ENCODE peak calls at places on chromosomes 3 and 15, in four cellular contexts. One of them, this sample, is unnamed.

GRCh38 chr15:64216722-64217428 is 54.1 kb upstream of the PPIB start:
- DNase-seq in NCI-H187: no peak
- DNase-seq in stimulated activated CD8-positive, alpha-beta memory T cell treated with anti-CD3 and anti-CD28 coated beads, Interleukin-15, amount 100 ng/mL, for 4 hours: no peak
- DNase-seq in left ventricle myocardium inferior: peak; percentile 25
- DNase-seq in this sample: no peak

GRCh38 chr3:171044828-171045793 is 18.6 kb upstream of the SLC2A2 start:
- DNase-seq in stimulated activated CD8-positive, alpha-beta memory T cell treated with anti-CD3 and anti-CD28 coated beads, Interleukin-15, amount 100 ng/mL, for 4 hours: no peak
- DNase-seq in NCI-H187: no peak
- DNase-seq in left ventricle myocardium inferior: no peak
- DNase-seq in this sample: no peak

GRCh38 chr15:82197734-82198594 is 64.6 kb downstream of the EFL1 start:
- DNase-seq in NCI-H187: peak; percentile 3
- DNase-seq in stimulated activated CD8-positive, alpha-beta memory T cell treated with anti-CD3 and anti-CD28 coated beads, Interleukin-15, amount 100 ng/mL, for 4 hours: no peak
- DNase-seq in left ventricle myocardium inferior: peak; percentile 51
- DNase-seq in this sample: peak; percentile 41

GRCh38 chr15:80674245-80674614 is 20.9 kb upstream of the ABHD17C start:
- DNase-seq in stimulated activated CD8-positive, alpha-beta memory T cell treated with anti-CD3 and anti-CD28 coated beads, Interleukin-15, amount 100 ng/mL, for 4 hours: no peak
- DNase-seq in left ventricle myocardium inferior: no peak
- DNase-seq in NCI-H187: no peak
- DNase-seq in this sample: no peak

GRCh38 chr3:5232570-5232969 is 45.1 kb downstream of the EDEM1 start:
- DNase-seq in stimulated activated CD8-positive, alpha-beta memory T cell treated with anti-CD3 and anti-CD28 coated beads, Interleukin-15, amount 100 ng/mL, for 4 hours: no peak
- DNase-seq in left ventricle myocardium inferior: no peak
- DNase-seq in NCI-H187: no peak
- DNase-seq in this sample: no peak

GRCh38 chr3:1118074-1118473 is 25.2 kb downstream of the CNTN6 start:
- DNase-seq in stimulated activated CD8-positive, alpha-beta memory T cell treated with anti-CD3 and anti-CD28 coated beads, Interleukin-15, amount 100 ng/mL, for 4 hours: no peak
- DNase-seq in NCI-H187: no peak
- DNase-seq in left ventricle myocardium inferior: no peak
- DNase-seq in this sample: no peak

GRCh38 chr3:177106184-177106583 is 91.1 kb downstream of the TBL1XR1 start:
- DNase-seq in NCI-H187: no peak
- DNase-seq in left ventricle myocardium inferior: no peak
- DNase-seq in stimulated activated CD8-positive, alpha-beta memory T cell treated with anti-CD3 and anti-CD28 coated beads, Interleukin-15, amount 100 ng/mL, for 4 hours: no peak
- DNase-seq in this sample: no peak

GRCh38 chr3:24812116-24812515 is 317.5 kb upstream of the THRB start:
- DNase-seq in left ventricle myocardium inferior: no peak
- DNase-seq in stimulated activated CD8-positive, alpha-beta memory T cell treated with anti-CD3 and anti-CD28 coated beads, Interleukin-15, amount 100 ng/mL, for 4 hours: no peak
- DNase-seq in NCI-H187: no peak
- DNase-seq in this sample: no peak

GRCh38 chr3:17573396-17573795 is 169.0 kb downstream of the TBC1D5 start:
- DNase-seq in NCI-H187: no peak
- DNase-seq in left ventricle myocardium inferior: no peak
- DNase-seq in stimulated activated CD8-positive, alpha-beta memory T cell treated with anti-CD3 and anti-CD28 coated beads, Interleukin-15, amount 100 ng/mL, for 4 hours: no peak
- DNase-seq in this sample: no peak

GRCh38 chr15:69924531-69924930 is 173.2 kb downstream of the TLE3 start:
- DNase-seq in left ventricle myocardium inferior: no peak
- DNase-seq in NCI-H187: no peak
- DNase-seq in stimulated activated CD8-positive, alpha-beta memory T cell treated with anti-CD3 and anti-CD28 coated beads, Interleukin-15, amount 100 ng/mL, for 4 hours: no peak
- DNase-seq in this sample: no peak

GRCh38 chr3:130390079-130390478 is 44.6 kb downstream of the COL6A5 start:
- DNase-seq in NCI-H187: no peak
- DNase-seq in stimulated activated CD8-positive, alpha-beta memory T cell treated with anti-CD3 and anti-CD28 coated beads, Interleukin-15, amount 100 ng/mL, for 4 hours: no peak
- DNase-seq in left ventricle myocardium inferior: no peak
- DNase-seq in this sample: no peak

GRCh38 chr3:138180375-138181029 is 5.8 kb upstream of the DBR1 start:
- DNase-seq in NCI-H187: peak; percentile 2
- DNase-seq in stimulated activated CD8-positive, alpha-beta memory T cell treated with anti-CD3 and anti-CD28 coated beads, Interleukin-15, amount 100 ng/mL, for 4 hours: no peak
- DNase-seq in left ventricle myocardium inferior: no peak
- DNase-seq in this sample: peak; percentile 59

GRCh38 chr3:171251842-171252241 is 208.4 kb downstream of the TNIK start:
- DNase-seq in NCI-H187: no peak
- DNase-seq in left ventricle myocardium inferior: no peak
- DNase-seq in stimulated activated CD8-positive, alpha-beta memory T cell treated with anti-CD3 and anti-CD28 coated beads, Interleukin-15, amount 100 ng/mL, for 4 hours: no peak
- DNase-seq in this sample: no peak

GRCh38 chr15:35058534-35059054 is 26.5 kb downstream of the NANOGP8 start:
- DNase-seq in left ventricle myocardium inferior: no peak
- DNase-seq in stimulated activated CD8-positive, alpha-beta memory T cell treated with anti-CD3 and anti-CD28 coated beads, Interleukin-15, amount 100 ng/mL, for 4 hours: no peak
- DNase-seq in NCI-H187: no peak
- DNase-seq in this sample: no peak

GRCh38 chr3:176789281-176789705 is 408.0 kb downstream of the TBL1XR1 start:
- DNase-seq in left ventricle myocardium inferior: no peak
- DNase-seq in stimulated activated CD8-positive, alpha-beta memory T cell treated with anti-CD3 and anti-CD28 coated beads, Interleukin-15, amount 100 ng/mL, for 4 hours: no peak
- DNase-seq in NCI-H187: peak; percentile 61
- DNase-seq in this sample: no peak

GRCh38 chr3:81308296-81308695 is 453.1 kb downstream of the GBE1 start:
- DNase-seq in NCI-H187: no peak
- DNase-seq in left ventricle myocardium inferior: no peak
- DNase-seq in stimulated activated CD8-positive, alpha-beta memory T cell treated with anti-CD3 and anti-CD28 coated beads, Interleukin-15, amount 100 ng/mL, for 4 hours: no peak
- DNase-seq in this sample: no peak

GRCh38 chr15:99105516-99106341 is 849 bp downstream of the SYNM start:
- DNase-seq in stimulated activated CD8-positive, alpha-beta memory T cell treated with anti-CD3 and anti-CD28 coated beads, Interleukin-15, amount 100 ng/mL, for 4 hours: no peak
- DNase-seq in NCI-H187: no peak
- DNase-seq in left ventricle myocardium inferior: peak; percentile 53
- DNase-seq in this sample: peak; percentile 67

GRCh38 chr3:39718674-39719595 is 90.5 kb upstream of the MYRIP start:
- DNase-seq in stimulated activated CD8-positive, alpha-beta memory T cell treated with anti-CD3 and anti-CD28 coated beads, Interleukin-15, amount 100 ng/mL, for 4 hours: no peak
- DNase-seq in left ventricle myocardium inferior: no peak
- DNase-seq in NCI-H187: no peak
- DNase-seq in this sample: no peak

GRCh38 chr3:31275038-31275562 is 257.6 kb upstream of the STT3B start:
- DNase-seq in stimulated activated CD8-positive, alpha-beta memory T cell treated with anti-CD3 and anti-CD28 coated beads, Interleukin-15, amount 100 ng/mL, for 4 hours: no peak
- DNase-seq in NCI-H187: no peak
- DNase-seq in left ventricle myocardium inferior: no peak
- DNase-seq in this sample: no peak

GRCh38 chr3:158808697-158809096 is 6.8 kb downstream of the MFSD1 start:
- DNase-seq in stimulated activated CD8-positive, alpha-beta memory T cell treated with anti-CD3 and anti-CD28 coated beads, Interleukin-15, amount 100 ng/mL, for 4 hours: no peak
- DNase-seq in NCI-H187: no peak
- DNase-seq in left ventricle myocardium inferior: no peak
- DNase-seq in this sample: no peak

GRCh38 chr15:100043732-100044131 is 298.0 kb downstream of the ADAMTS17 start:
- DNase-seq in NCI-H187: no peak
- DNase-seq in stimulated activated CD8-positive, alpha-beta memory T cell treated with anti-CD3 and anti-CD28 coated beads, Interleukin-15, amount 100 ng/mL, for 4 hours: no peak
- DNase-seq in left ventricle myocardium inferior: no peak
- DNase-seq in this sample: no peak

GRCh38 chr3:30299674-30300423 is 306.6 kb upstream of the TGFBR2 start:
- DNase-seq in stimulated activated CD8-positive, alpha-beta memory T cell treated with anti-CD3 and anti-CD28 coated beads, Interleukin-15, amount 100 ng/mL, for 4 hours: no peak
- DNase-seq in left ventricle myocardium inferior: no peak
- DNase-seq in NCI-H187: no peak
- DNase-seq in this sample: no peak

GRCh38 chr15:58474741-58475323 is 43.0 kb downstream of the LIPC start:
- DNase-seq in NCI-H187: no peak
- DNase-seq in stimulated activated CD8-positive, alpha-beta memory T cell treated with anti-CD3 and anti-CD28 coated beads, Interleukin-15, amount 100 ng/mL, for 4 hours: no peak
- DNase-seq in left ventricle myocardium inferior: no peak
- DNase-seq in this sample: no peak

GRCh38 chr3:32278714-32279113 is 40.2 kb downstream of the CMTM8 start:
- DNase-seq in NCI-H187: no peak
- DNase-seq in left ventricle myocardium inferior: no peak
- DNase-seq in stimulated activated CD8-positive, alpha-beta memory T cell treated with anti-CD3 and anti-CD28 coated beads, Interleukin-15, amount 100 ng/mL, for 4 hours: no peak
- DNase-seq in this sample: no peak

GRCh38 chr15:40927497-40928346 is 1.4 kb upstream of the DLL4 start:
- DNase-seq in left ventricle myocardium inferior: no peak
- DNase-seq in NCI-H187: no peak
- DNase-seq in stimulated activated CD8-positive, alpha-beta memory T cell treated with anti-CD3 and anti-CD28 coated beads, Interleukin-15, amount 100 ng/mL, for 4 hours: no peak
- DNase-seq in this sample: no peak

GRCh38 chr3:354433-354832 is 157.9 kb downstream of the CHL1 start:
- DNase-seq in left ventricle myocardium inferior: no peak
- DNase-seq in stimulated activated CD8-positive, alpha-beta memory T cell treated with anti-CD3 and anti-CD28 coated beads, Interleukin-15, amount 100 ng/mL, for 4 hours: no peak
- DNase-seq in NCI-H187: peak; percentile 63
- DNase-seq in this sample: no peak

GRCh38 chr3:117557008-117557407 is 847.4 kb downstream of the TUSC7 start:
- DNase-seq in left ventricle myocardium inferior: no peak
- DNase-seq in NCI-H187: no peak
- DNase-seq in stimulated activated CD8-positive, alpha-beta memory T cell treated with anti-CD3 and anti-CD28 coated beads, Interleukin-15, amount 100 ng/mL, for 4 hours: no peak
- DNase-seq in this sample: no peak

GRCh38 chr3:127421943-127422662 is 134.3 kb upstream of the PRR20G start:
- DNase-seq in NCI-H187: no peak
- DNase-seq in stimulated activated CD8-positive, alpha-beta memory T cell treated with anti-CD3 and anti-CD28 coated beads, Interleukin-15, amount 100 ng/mL, for 4 hours: no peak
- DNase-seq in left ventricle myocardium inferior: no peak
- DNase-seq in this sample: no peak

GRCh38 chr3:112770026-112770626 is 76.5 kb downstream of the CD200R1L start:
- DNase-seq in NCI-H187: no peak
- DNase-seq in left ventricle myocardium inferior: peak; percentile 51
- DNase-seq in stimulated activated CD8-positive, alpha-beta memory T cell treated with anti-CD3 and anti-CD28 coated beads, Interleukin-15, amount 100 ng/mL, for 4 hours: no peak
- DNase-seq in this sample: no peak

GRCh38 chr15:68792901-68793766 is 27.6 kb downstream of the ANP32A start:
- DNase-seq in stimulated activated CD8-positive, alpha-beta memory T cell treated with anti-CD3 and anti-CD28 coated beads, Interleukin-15, amount 100 ng/mL, for 4 hours: no peak
- DNase-seq in NCI-H187: no peak
- DNase-seq in left ventricle myocardium inferior: peak; percentile 41
- DNase-seq in this sample: no peak

GRCh38 chr3:177516130-177517011 is 319.1 kb upstream of the TBL1XR1 start:
- DNase-seq in NCI-H187: no peak
- DNase-seq in stimulated activated CD8-positive, alpha-beta memory T cell treated with anti-CD3 and anti-CD28 coated beads, Interleukin-15, amount 100 ng/mL, for 4 hours: no peak
- DNase-seq in left ventricle myocardium inferior: peak; percentile 63
- DNase-seq in this sample: no peak

GRCh38 chr3:42746455-42747450 is 26.3 kb downstream of the CCDC13 start:
- DNase-seq in left ventricle myocardium inferior: no peak
- DNase-seq in stimulated activated CD8-positive, alpha-beta memory T cell treated with anti-CD3 and anti-CD28 coated beads, Interleukin-15, amount 100 ng/mL, for 4 hours: no peak
- DNase-seq in NCI-H187: no peak
- DNase-seq in this sample: no peak